ENCODE peak calls at places on chromosome 13, in ten cellular contexts. M is AG04449; K is stimulated activated CD8-positive, alpha-beta memory T cell treated with anti-CD3 and anti-CD28 coated beads, Interleukin-15, amount 100 ng/mL, for 24 hours; Z is left lobe of liver; B is effector memory CD8-positive, alpha-beta T cell; D is astrocyte of the cerebellum; C is fibroblast of mammary gland; L is small intestine; G is stimulated activated CD4-positive, alpha-beta T cell treated with anti-CD3 and anti-CD28 coated beads, Interleukin-2, amount 100 ng/mL, for 48 hours; W is SK-N-DZ. A is an unnamed sample.

GRCh38 chr13:72585254-72585653 is 142.2 kb downstream of the MZT1 start:
- DNase-seq in D (peak; percentile 4), M (no peak), L (no peak), G (no peak), Z (no peak), C (no peak), W (no peak), K (no peak), B (no peak), A (no peak)

GRCh38 chr13:27000686-27001085 is 170.9 kb downstream of the USP12 start:
- DNase-seq in G (no peak), D (no peak), Z (no peak), C (no peak), L (no peak), K (no peak), M (no peak), W (no peak), B (no peak), A (no peak)

GRCh38 chr13:72527333-72527732 is 200.1 kb downstream of the MZT1 start:
- DNase-seq in W (no peak), M (no peak), C (no peak), K (no peak), L (no peak), B (no peak), D (no peak), Z (no peak), G (no peak), A (no peak)

GRCh38 chr13:22018297-22019210 is 347.7 kb downstream of the FGF9 start:
- DNase-seq in D (no peak), C (no peak), B (no peak), L (no peak), M (no peak), Z (no peak), K (no peak), W (no peak), G (no peak), A (no peak)

GRCh38 chr13:53138369-53139036 is 109.9 kb downstream of the OLFM4 start:
- DNase-seq in K (no peak), W (no peak), L (no peak), G (no peak), D (no peak), C (peak; percentile 47), B (no peak), M (no peak), Z (no peak), A (no peak)

GRCh38 chr13:38394777-38395504 is 45.3 kb downstream of the UFM1 start:
- DNase-seq in L (no peak), M (no peak), C (peak; percentile 42), G (no peak), W (no peak), D (no peak), K (no peak), Z (no peak), B (no peak), A (peak; percentile 30)

GRCh38 chr13:112897956-112898785 is 70.8 kb upstream of the MCF2L start:
- DNase-seq in W (no peak), D (no peak), Z (no peak), K (no peak), L (no peak), M (no peak), G (no peak), B (no peak), C (no peak), A (no peak)

GRCh38 chr13:101917475-101917810 is 465.0 kb downstream of the ITGBL1 start:
- DNase-seq in G (no peak), M (no peak), B (no peak), L (no peak), K (no peak), C (no peak), W (peak; percentile 28), Z (no peak), D (no peak), A (no peak)

GRCh38 chr13:43058836-43059235 is 35.5 kb downstream of the DNAJC15 start:
- DNase-seq in B (no peak), M (no peak), Z (no peak), D (no peak), K (no peak), W (no peak), C (no peak), G (no peak), L (no peak), A (no peak)

GRCh38 chr13:113920606-113921306 is 53.1 kb downstream of the C13orf46 start:
- DNase-seq in L (no peak), W (no peak), M (no peak), C (no peak), K (no peak), Z (peak; percentile 18), D (no peak), B (no peak), G (no peak), A (no peak)

GRCh38 chr13:97344250-97345175 is 89.5 kb upstream of the RAP2A start:
- DNase-seq in C (peak; percentile 75), Z (peak; percentile 64), W (peak; percentile 82), K (no peak), D (peak; percentile 44), B (peak; percentile 23), M (no peak), G (peak; percentile 30), L (peak; percentile 79), A (no peak)

GRCh38 chr13:106610511-106610910 is 42.6 kb upstream of the ARGLU1 start:
- DNase-seq in G (no peak), B (no peak), C (peak; percentile 78), Z (no peak), D (no peak), W (no peak), L (no peak), M (no peak), K (no peak), A (no peak)

GRCh38 chr13:21849323-21849722 is 178.4 kb downstream of the FGF9 start:
- DNase-seq in C (peak; percentile 6), W (peak; percentile 9), Z (no peak), M (no peak), D (no peak), G (no peak), L (peak; percentile 50), K (no peak), B (peak; percentile 17), A (no peak)

GRCh38 chr13:85174291-85174690 is 624.9 kb downstream of the SLITRK6 start:
- DNase-seq in B (no peak), G (no peak), M (no peak), K (no peak), C (no peak), L (no peak), D (no peak), Z (no peak), W (no peak), A (no peak)

GRCh38 chr13:83895994-83896580 is 13.8 kb upstream of the SLITRK1 start:
- DNase-seq in W (no peak), M (no peak), L (no peak), Z (no peak), D (peak; percentile 53), G (no peak), B (no peak), K (no peak), C (peak; percentile 55), A (no peak)

GRCh38 chr13:113918580-113918979 is 54.7 kb upstream of the GAS6 start:
- DNase-seq in K (no peak), M (no peak), W (no peak), L (no peak), G (no peak), Z (peak; percentile 19), D (no peak), B (no peak), C (no peak), A (no peak)

GRCh38 chr13:61880576-61881283 is 465.1 kb upstream of the PCDH20 start:
- DNase-seq in B (no peak), W (peak; percentile 33), C (peak; percentile 3), M (no peak), G (peak; percentile 1), Z (no peak), K (no peak), D (no peak), L (peak; percentile 67), A (no peak)

GRCh38 chr13:56752630-56753029 is 388.1 kb upstream of the PRR20A start:
- DNase-seq in L (no peak), K (no peak), M (no peak), Z (no peak), W (no peak), C (no peak), B (no peak), G (no peak), D (no peak), A (no peak)

GRCh38 chr13:113216165-113217056 is 7.0 kb downstream of the CUL4A start:
- DNase-seq in M (no peak), G (no peak), C (peak; percentile 81), L (peak; percentile 42), Z (no peak), B (no peak), D (no peak), W (no peak), K (no peak), A (no peak)

GRCh38 chr13:73075546-73075945 is 16.7 kb downstream of the KLF5 start:
- DNase-seq in K (no peak), Z (no peak), L (peak; percentile 29), C (no peak), M (no peak), B (no peak), D (no peak), G (no peak), W (no peak), A (no peak)

GRCh38 chr13:40158218-40158617 is 502.8 kb downstream of the COG6 start:
- DNase-seq in W (no peak), C (no peak), D (no peak), Z (no peak), B (no peak), M (no peak), K (no peak), G (no peak), L (no peak), A (no peak)

GRCh38 chr13:111555268-111555633 is 234.8 kb downstream of the TEX29 start:
- DNase-seq in M (no peak), B (no peak), G (no peak), D (no peak), Z (no peak), L (no peak), C (no peak), W (no peak), K (no peak), A (no peak)

GRCh38 chr13:104872153-104872552 is 1663.3 kb downstream of the EFNB2 start:
- DNase-seq in G (no peak), D (no peak), M (no peak), L (no peak), B (no peak), K (no peak), C (no peak), W (no peak), Z (no peak), A (no peak)

GRCh38 chr13:95168191-95168590 is 133.1 kb downstream of the ABCC4 start:
- DNase-seq in C (no peak), Z (no peak), G (no peak), L (no peak), W (no peak), B (no peak), M (no peak), D (no peak), K (no peak), A (no peak)

GRCh38 chr13:113369881-113370280 is 6.0 kb upstream of the GRTP1 start:
- DNase-seq in L (no peak), W (no peak), C (no peak), G (no peak), Z (peak; percentile 37), B (no peak), D (no peak), K (no peak), M (no peak), A (no peak)

GRCh38 chr13:28340272-28340793 is 154.6 kb downstream of the FLT1 start:
- DNase-seq in W (no peak), D (no peak), G (no peak), B (no peak), Z (no peak), L (no peak), K (no peak), M (no peak), C (peak; percentile 45), A (no peak)

GRCh38 chr13:102203718-102204117 is 198.1 kb downstream of the FGF14 start:
- DNase-seq in B (no peak), G (no peak), Z (no peak), W (peak; percentile 63), M (no peak), K (no peak), C (no peak), D (no peak), L (no peak), A (no peak)

GRCh38 chr13:20570540-20570939 is 3.6 kb downstream of the IFT88 start:
- DNase-seq in M (peak; percentile 23), G (no peak), C (peak; percentile 79), L (no peak), K (no peak), W (no peak), Z (no peak), B (no peak), D (no peak), A (peak; percentile 11)

A was measured in GM04503.